ENCODE peak calls at places on chromosome 19, in six cellular contexts. One of them, this sample, is unnamed.

GRCh38 chr19:16340092-16340491 is 15.5 kb downstream of the KLF2 start:
- DNase-seq in stimulated activated CD4-positive, alpha-beta T cell treated with anti-CD3 and anti-CD28 coated beads, Interleukin-15, amount 100 ng/mL, for 1 hour: no peak
- DNase-seq in activated B cell treated with CpG ODN at 0.5 μM for 24 hours: no peak
- DNase-seq in fibroblast of mammary gland: no peak
- DNase-seq in iPS DF 6.9: no peak
- DNase-seq in NCI-H774: no peak
- DNase-seq in this sample: no peak

GRCh38 chr19:4352701-4353121 is 9.3 kb downstream of the MPND start:
- DNase-seq in iPS DF 6.9: no peak
- DNase-seq in activated B cell treated with CpG ODN at 0.5 μM for 24 hours: no peak
- DNase-seq in fibroblast of mammary gland: peak
- DNase-seq in stimulated activated CD4-positive, alpha-beta T cell treated with anti-CD3 and anti-CD28 coated beads, Interleukin-15, amount 100 ng/mL, for 1 hour: peak
- DNase-seq in NCI-H774: no peak
- DNase-seq in this sample: no peak

GRCh38 chr19:38736413-38737280 is 7.6 kb downstream of the CAPN12 start:
- DNase-seq in fibroblast of mammary gland: peak
- DNase-seq in stimulated activated CD4-positive, alpha-beta T cell treated with anti-CD3 and anti-CD28 coated beads, Interleukin-15, amount 100 ng/mL, for 1 hour: peak
- DNase-seq in NCI-H774: peak
- DNase-seq in activated B cell treated with CpG ODN at 0.5 μM for 24 hours: peak
- DNase-seq in iPS DF 6.9: no peak
- DNase-seq in this sample: peak

GRCh38 chr19:38115264-38115802 is 108.7 kb downstream of the DPF1 start:
- DNase-seq in activated B cell treated with CpG ODN at 0.5 μM for 24 hours: no peak
- DNase-seq in iPS DF 6.9: no peak
- DNase-seq in fibroblast of mammary gland: no peak
- DNase-seq in NCI-H774: no peak
- DNase-seq in stimulated activated CD4-positive, alpha-beta T cell treated with anti-CD3 and anti-CD28 coated beads, Interleukin-15, amount 100 ng/mL, for 1 hour: no peak
- DNase-seq in this sample: no peak

GRCh38 chr19:2084993-2085720 is 11.0 kb downstream of the MOB3A start:
- DNase-seq in fibroblast of mammary gland: peak
- DNase-seq in stimulated activated CD4-positive, alpha-beta T cell treated with anti-CD3 and anti-CD28 coated beads, Interleukin-15, amount 100 ng/mL, for 1 hour: peak
- DNase-seq in NCI-H774: no peak
- DNase-seq in iPS DF 6.9: no peak
- DNase-seq in activated B cell treated with CpG ODN at 0.5 μM for 24 hours: peak
- DNase-seq in this sample: no peak

GRCh38 chr19:4971816-4972495 is 3.0 kb downstream of the KDM4B start:
- DNase-seq in activated B cell treated with CpG ODN at 0.5 μM for 24 hours: no peak
- DNase-seq in NCI-H774: no peak
- DNase-seq in iPS DF 6.9: no peak
- DNase-seq in fibroblast of mammary gland: no peak
- DNase-seq in stimulated activated CD4-positive, alpha-beta T cell treated with anti-CD3 and anti-CD28 coated beads, Interleukin-15, amount 100 ng/mL, for 1 hour: no peak
- DNase-seq in this sample: no peak

GRCh38 chr19:17244618-17245534 is 843 bp downstream of the NR2F6 start:
- DNase-seq in stimulated activated CD4-positive, alpha-beta T cell treated with anti-CD3 and anti-CD28 coated beads, Interleukin-15, amount 100 ng/mL, for 1 hour: no peak
- DNase-seq in fibroblast of mammary gland: no peak
- DNase-seq in activated B cell treated with CpG ODN at 0.5 μM for 24 hours: no peak
- DNase-seq in NCI-H774: no peak
- DNase-seq in iPS DF 6.9: no peak
- DNase-seq in this sample: no peak

GRCh38 chr19:51020988-51021651 is 1.6 kb upstream of the KLK10 start:
- DNase-seq in iPS DF 6.9: no peak
- DNase-seq in activated B cell treated with CpG ODN at 0.5 μM for 24 hours: no peak
- DNase-seq in stimulated activated CD4-positive, alpha-beta T cell treated with anti-CD3 and anti-CD28 coated beads, Interleukin-15, amount 100 ng/mL, for 1 hour: no peak
- DNase-seq in NCI-H774: peak
- DNase-seq in fibroblast of mammary gland: peak
- DNase-seq in this sample: no peak

GRCh38 chr19:6556480-6556879 is 25.7 kb downstream of the TNFSF9 start:
- DNase-seq in fibroblast of mammary gland: no peak
- DNase-seq in NCI-H774: no peak
- DNase-seq in iPS DF 6.9: no peak
- DNase-seq in activated B cell treated with CpG ODN at 0.5 μM for 24 hours: no peak
- DNase-seq in stimulated activated CD4-positive, alpha-beta T cell treated with anti-CD3 and anti-CD28 coated beads, Interleukin-15, amount 100 ng/mL, for 1 hour: no peak
- DNase-seq in this sample: no peak

This sample was measured in iPS DF 19.7.